ENCODE peak calls at places on chromosomes 1 and 21, in seven cellular contexts. R is stomach, L is GM12878, S is prostate gland, Q is GM23338, H is spleen, P is breast epithelium. I is an unnamed sample.

GRCh38 chr1:112540395-112540794 is 31.6 kb downstream of the WNT2B start:
- DNase-seq in L (no peak), R (no peak), H (no peak), S (no peak), P (no peak), Q (no peak), I (no peak)

GRCh38 chr1:218715961-218716669 is 371.0 kb downstream of the TGFB2 start:
- DNase-seq in R (no peak), L (no peak), H (no peak), P (no peak), Q (no peak), S (no peak), I (no peak)

GRCh38 chr1:65170511-65171142 is 22.6 kb downstream of the AK4 start:
- DNase-seq in L (no peak), S (peak), H (no peak), Q (no peak), P (peak), R (peak), I (peak)

GRCh38 chr21:41222247-41223068 is 54.5 kb downstream of the BACE2 start:
- DNase-seq in H (no peak), Q (no peak), P (no peak), S (no peak), R (no peak), L (no peak), I (no peak)

GRCh38 chr1:116302281-116302680 is 70.8 kb upstream of the ATP1A1 start:
- DNase-seq in R (no peak), Q (no peak), H (no peak), P (no peak), S (no peak), L (no peak), I (no peak)

GRCh38 chr1:153345187-153346066 is 3.2 kb downstream of the PGLYRP4 start:
- DNase-seq in Q (no peak), S (peak), P (no peak), H (no peak), L (peak), R (no peak), I (peak)

GRCh38 chr1:23816932-23817331 is 8.3 kb downstream of the HMGCL start:
- DNase-seq in S (no peak), P (no peak), Q (no peak), H (no peak), L (no peak), R (no peak), I (no peak)

GRCh38 chr1:65163193-65163805 is 15.3 kb downstream of the AK4 start:
- DNase-seq in S (no peak), R (no peak), L (no peak), Q (no peak), P (no peak), H (no peak), I (no peak)

GRCh38 chr1:17167041-17167782 is 37.7 kb upstream of the PADI1 start:
- DNase-seq in P (no peak), S (no peak), H (no peak), L (no peak), R (no peak), Q (peak), I (no peak)

GRCh38 chr1:177014325-177014724 is 150.2 kb downstream of the ASTN1 start:
- DNase-seq in Q (no peak), S (no peak), L (no peak), H (no peak), R (no peak), P (no peak), I (no peak)

GRCh38 chr1:55817027-55817426 is 601.9 kb upstream of the USP24 start:
- DNase-seq in L (no peak), H (no peak), P (no peak), S (no peak), Q (no peak), R (no peak), I (no peak)

GRCh38 chr21:41160036-41160435 is 7.9 kb upstream of the BACE2 start:
- DNase-seq in H (no peak), L (no peak), R (no peak), Q (no peak), S (no peak), P (no peak), I (no peak)

GRCh38 chr1:101200513-101200912 is 36.3 kb upstream of the S1PR1 start:
- DNase-seq in P (no peak), L (no peak), R (no peak), S (no peak), Q (peak), H (no peak), I (no peak)

GRCh38 chr1:21821385-21822019 is 9.4 kb downstream of the LDLRAD2 start:
- DNase-seq in R (no peak), Q (no peak), L (no peak), H (no peak), P (no peak), S (no peak), I (no peak)
- TF ChIP-seq POLR2AphosphoS5 in R (no peak), Q (no peak), L (no peak), H (no peak), P (no peak), S (no peak), I (no peak)

DNA sequence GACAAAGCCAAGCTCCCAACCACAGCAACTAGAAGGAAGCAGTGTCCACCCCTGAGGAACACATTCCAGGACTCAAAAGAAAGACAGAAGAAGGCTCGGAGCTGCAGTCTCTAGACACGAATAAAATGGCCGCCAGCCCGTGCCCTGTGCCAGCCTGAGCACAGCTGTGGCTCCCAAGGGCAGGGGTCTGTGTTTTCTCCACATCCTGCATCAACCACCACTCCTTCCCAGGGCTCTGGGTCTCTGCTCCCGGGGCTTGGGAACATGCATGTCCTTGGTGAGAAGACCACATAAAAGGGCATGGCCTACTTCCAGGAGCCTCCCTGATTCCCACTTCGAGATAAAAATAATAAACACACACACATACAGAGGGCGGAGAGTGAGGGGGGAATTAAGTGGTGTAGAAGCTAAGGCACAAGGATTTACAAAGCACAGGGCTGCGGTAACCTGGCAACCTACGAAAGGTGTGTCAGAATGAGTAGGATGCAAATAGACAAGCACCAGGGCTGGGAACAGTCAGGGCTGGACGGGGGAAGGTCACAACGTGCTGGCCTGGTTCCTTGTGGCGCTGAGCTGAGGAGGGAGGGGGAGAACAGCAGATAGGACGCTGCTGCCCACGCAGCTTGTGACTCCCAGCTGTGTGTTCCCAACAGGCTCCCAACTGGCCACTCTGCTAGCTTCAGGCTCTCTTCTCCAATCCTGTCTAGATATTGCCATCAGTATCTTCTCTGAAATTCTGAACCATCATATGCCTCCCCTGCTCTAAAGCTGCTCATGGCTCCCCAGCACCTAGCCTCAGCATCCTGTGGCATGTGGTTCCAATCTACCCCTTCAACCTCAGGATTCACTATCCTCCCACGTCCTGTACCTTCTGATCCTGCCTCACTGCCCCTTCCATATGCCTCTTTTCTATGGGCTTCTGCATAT is 72.5 kb downstream of the CD34 start:
- DNase-seq in S (peak), Q (no peak), L (no peak), P (peak), H (no peak), R (peak), I (no peak)
- TF ChIP-seq POLR2AphosphoS5 in S (peak), Q (no peak), L (no peak), P (peak), H (peak), R (peak), I (no peak)

GRCh38 chr1:38941093-38941492 is 537 bp downstream of the RHBDL2 start:
- DNase-seq in R (peak), P (no peak), H (no peak), S (no peak), L (no peak), Q (no peak), I (no peak)

GRCh38 chr1:38941527-38942019 is at the start of gene RHBDL2:
- DNase-seq in L (no peak), P (peak), Q (peak), H (no peak), R (peak), S (peak), I (peak)

GRCh38 chr1:38942664-38943428 is 1.2 kb upstream of the RHBDL2 start:
- DNase-seq in H (no peak), R (no peak), L (no peak), P (no peak), Q (no peak), S (no peak), I (no peak)

GRCh38 chr1:38938722-38939260 is 2.8 kb downstream of the RHBDL2 start:
- DNase-seq in R (no peak), H (no peak), S (no peak), Q (no peak), P (no peak), L (no peak), I (no peak)

DNA sequence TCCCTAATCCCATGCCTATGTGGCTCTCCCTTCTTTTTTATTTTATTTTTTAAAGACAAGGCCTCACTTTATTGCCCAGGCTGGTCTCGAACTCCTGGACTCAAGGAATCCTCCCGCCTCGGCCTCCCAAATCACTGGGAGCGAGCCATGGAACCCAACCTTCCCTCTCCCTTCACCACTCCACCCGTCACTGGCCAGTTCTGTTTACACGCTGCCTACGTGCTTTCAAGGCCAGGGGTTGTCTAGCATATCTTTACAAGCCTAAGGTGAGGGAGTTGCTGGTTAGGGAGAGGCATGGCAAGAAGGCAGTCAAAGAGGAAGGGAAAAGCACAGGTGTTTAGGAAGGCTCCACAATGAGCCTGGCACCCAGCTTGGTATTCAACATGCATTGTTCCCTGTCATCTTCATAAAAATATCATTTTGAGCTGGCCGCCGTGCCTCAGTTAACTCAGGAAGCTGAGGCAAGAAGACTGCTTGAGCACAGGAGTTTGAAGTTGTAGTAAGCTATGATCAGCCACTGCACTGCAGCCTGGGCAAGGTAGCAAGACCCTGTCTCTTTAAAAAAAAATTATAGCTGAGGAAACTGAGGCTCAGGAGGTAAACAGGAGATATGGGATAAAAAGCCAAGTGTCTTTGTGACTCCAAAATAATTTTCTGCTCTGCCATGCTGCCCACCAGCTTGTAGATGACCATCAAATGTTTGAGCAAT is 1.1 kb downstream of the RHBDL2 start:
- DNase-seq in S (no peak), R (peak), Q (no peak), L (no peak), H (no peak), P (no peak), I (no peak)
- TF ChIP-seq POLR2AphosphoS5 in S (no peak), R (no peak), Q (no peak), L (no peak), H (no peak), P (no peak), I (no peak)

GRCh38 chr1:37807220-37807554 is 403 bp upstream of the C1orf122 start:
- DNase-seq in R (no peak), Q (no peak), L (no peak), P (no peak), H (peak), S (no peak), I (no peak)

GRCh38 chr1:37797750-37798345 is 4.2 kb downstream of the MANEAL start:
- DNase-seq in L (no peak), S (no peak), R (no peak), H (no peak), Q (no peak), P (no peak), I (no peak)

GRCh38 chr1:37807555-37808368 is at the start of the genes C1orf122 and YRDC:
- DNase-seq in H (peak), L (peak), P (peak), R (peak), S (peak), Q (peak), I (peak)

GRCh38 chr1:37802439-37802838 is 5.2 kb upstream of the C1orf122 start:
- DNase-seq in Q (no peak), S (no peak), P (no peak), R (no peak), H (no peak), L (no peak), I (no peak)
- TF ChIP-seq POLR2AphosphoS5 in Q (no peak), S (no peak), P (no peak), R (no peak), H (no peak), L (no peak), I (no peak)

DNA sequence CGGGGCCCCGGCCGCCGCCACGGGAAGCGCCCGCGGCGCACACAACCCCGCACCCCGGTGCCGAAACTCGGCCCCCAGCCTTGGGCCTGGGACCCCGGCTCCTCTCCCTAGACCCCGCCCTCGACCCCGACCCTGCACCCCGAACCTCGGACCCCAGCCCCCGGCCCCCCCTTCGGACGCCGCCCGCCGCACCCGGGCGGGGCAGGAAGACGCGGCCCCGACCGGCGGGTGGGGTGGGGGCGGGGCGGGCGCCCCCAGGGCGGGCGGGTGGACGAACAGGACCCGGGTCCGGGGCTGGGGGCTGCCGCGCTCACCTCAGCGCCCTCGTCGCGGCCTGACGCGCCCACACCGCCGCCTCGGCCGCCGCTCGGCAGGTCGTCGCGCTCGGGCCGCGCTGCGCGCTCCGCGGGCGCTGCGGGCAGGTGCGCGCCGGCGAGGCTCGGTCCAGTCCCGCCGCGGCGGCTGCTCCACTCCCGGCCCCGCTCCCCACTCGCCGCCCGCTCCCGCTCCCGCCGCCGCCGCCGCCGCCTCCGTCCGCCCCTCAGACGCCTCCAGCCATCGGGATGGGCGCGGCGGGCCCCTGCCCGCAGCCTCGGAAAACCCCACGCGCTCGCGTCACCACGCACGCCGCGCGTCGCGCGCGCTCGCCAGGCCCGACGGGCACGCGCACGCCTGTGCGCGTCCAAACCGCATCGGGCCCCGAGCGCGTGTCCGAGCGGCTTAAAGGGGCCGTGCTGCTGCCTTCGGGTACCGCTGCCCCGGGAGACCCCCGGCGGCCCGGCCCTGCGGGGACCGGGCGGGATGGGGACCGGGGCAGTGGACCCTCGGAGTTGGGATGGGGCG is at the start of gene GNB1:
- DNase-seq in Q (peak), L (peak), S (peak), H (peak), P (peak), R (peak), I (peak)
- TF ChIP-seq POLR2AphosphoS5 in Q (peak), L (peak), S (no peak), H (peak), P (peak), R (peak), I (peak)

GRCh38 chr1:32031578-32032286 is 18.1 kb downstream of the KHDRBS1 start:
- DNase-seq in P (no peak), L (no peak), H (no peak), Q (no peak), S (no peak), R (no peak), I (no peak)
- TF ChIP-seq POLR2AphosphoS5 in P (no peak), L (no peak), H (no peak), Q (no peak), S (peak), R (no peak), I (no peak)

DNA sequence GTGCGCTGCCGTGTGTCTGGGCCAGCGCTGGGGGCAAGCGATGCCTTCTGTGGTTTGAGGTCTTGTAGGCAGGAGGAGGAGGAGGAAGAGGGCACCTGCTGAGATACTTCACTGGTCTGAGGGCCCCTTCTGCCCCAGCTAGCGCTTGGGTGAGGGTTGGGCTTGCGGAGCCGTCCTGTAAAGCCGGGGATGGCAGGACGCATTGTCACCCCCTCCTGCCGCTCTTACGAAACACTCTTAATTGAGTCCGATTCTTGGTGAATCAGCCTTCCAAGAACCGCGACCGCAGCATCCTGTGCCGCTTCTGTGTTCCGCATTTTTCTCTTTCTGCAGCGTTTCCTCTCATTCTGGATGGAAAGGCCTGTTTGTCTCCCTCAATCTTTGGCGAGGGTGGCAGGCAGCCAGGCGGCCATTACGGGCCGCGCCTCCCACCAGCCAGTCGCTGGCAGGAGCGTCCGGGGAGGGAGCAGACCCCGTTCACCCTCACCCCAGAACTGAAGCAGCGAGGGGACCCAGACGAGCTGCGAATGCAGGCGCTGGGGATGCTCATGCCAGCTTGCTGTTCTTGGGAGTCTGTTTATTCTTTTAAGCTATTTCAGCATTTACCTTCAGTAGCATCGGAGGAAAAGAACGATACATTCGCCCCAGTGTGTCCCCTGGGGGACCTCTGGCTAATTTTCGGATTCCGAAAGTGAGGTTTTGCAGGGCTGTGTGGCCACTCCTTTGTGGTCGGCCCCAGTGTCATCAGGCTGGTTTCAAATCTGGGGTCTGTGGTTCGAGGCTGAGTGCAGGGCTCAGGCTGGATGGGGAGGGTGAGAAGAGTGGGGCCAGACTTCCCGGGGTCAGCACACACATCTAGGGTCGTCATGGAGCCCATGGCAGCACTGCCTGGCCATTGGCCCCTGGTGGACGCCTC is 62.7 kb downstream of the SKI start:
- DNase-seq in S (peak), R (peak), P (peak), H (peak), Q (no peak), L (peak), I (peak)
- TF ChIP-seq POLR2AphosphoS5 in S (peak), R (no peak), P (peak), H (peak), Q (no peak), L (no peak), I (peak)

I was measured in upper lobe of left lung.